ENCODE peak calls at places on chromosomes 3 and 15, in five cellular contexts. One of them, this sample, is unnamed.

GRCh38 chr3:123275691-123276090 is 73.9 kb downstream of the SEC22A start:
- DNase-seq in activated gamma-delta T cell treated with Interleukin-2 at 50 U/mL for 16 hours: no peak
- DNase-seq in cardiac muscle cell: no peak
- DNase-seq in GM18507: no peak
- DNase-seq in astrocyte: peak; percentile 30
- DNase-seq in this sample: no peak

GRCh38 chr15:43126358-43126757 is 7.0 kb upstream of the TMEM62 start:
- DNase-seq in GM18507: no peak
- DNase-seq in cardiac muscle cell: no peak
- DNase-seq in astrocyte: no peak
- DNase-seq in activated gamma-delta T cell treated with Interleukin-2 at 50 U/mL for 16 hours: no peak
- DNase-seq in this sample: no peak

GRCh38 chr15:75659928-75660645 is 12.4 kb downstream of the SNX33 start:
- DNase-seq in GM18507: no peak
- DNase-seq in cardiac muscle cell: no peak
- DNase-seq in activated gamma-delta T cell treated with Interleukin-2 at 50 U/mL for 16 hours: no peak
- DNase-seq in astrocyte: peak; percentile 16
- DNase-seq in this sample: no peak

GRCh38 chr3:149080011-149080698 is 6.2 kb downstream of the HLTF start:
- DNase-seq in astrocyte: peak; percentile 5
- DNase-seq in cardiac muscle cell: peak; percentile 77
- DNase-seq in activated gamma-delta T cell treated with Interleukin-2 at 50 U/mL for 16 hours: no peak
- DNase-seq in GM18507: no peak
- DNase-seq in this sample: no peak

GRCh38 chr15:43209059-43209824 is 11.6 kb downstream of the EPB42 start:
- DNase-seq in cardiac muscle cell: peak; percentile 22
- DNase-seq in GM18507: no peak
- DNase-seq in activated gamma-delta T cell treated with Interleukin-2 at 50 U/mL for 16 hours: no peak
- DNase-seq in astrocyte: no peak
- DNase-seq in this sample: no peak

GRCh38 chr15:69531302-69532027 is 78.8 kb downstream of the RPLP1 start:
- DNase-seq in astrocyte: no peak
- DNase-seq in cardiac muscle cell: no peak
- DNase-seq in activated gamma-delta T cell treated with Interleukin-2 at 50 U/mL for 16 hours: no peak
- DNase-seq in GM18507: no peak
- DNase-seq in this sample: no peak

GRCh38 chr3:56590814-56591213 is 33.8 kb downstream of the CCDC66 start:
- DNase-seq in activated gamma-delta T cell treated with Interleukin-2 at 50 U/mL for 16 hours: no peak
- DNase-seq in GM18507: no peak
- DNase-seq in astrocyte: peak; percentile 69
- DNase-seq in cardiac muscle cell: no peak
- DNase-seq in this sample: no peak

GRCh38 chr3:32797776-32798175 is 20.0 kb upstream of the TRIM71 start:
- DNase-seq in astrocyte: no peak
- DNase-seq in GM18507: no peak
- DNase-seq in activated gamma-delta T cell treated with Interleukin-2 at 50 U/mL for 16 hours: no peak
- DNase-seq in cardiac muscle cell: no peak
- DNase-seq in this sample: no peak

GRCh38 chr3:16456784-16457415 is 56.6 kb downstream of the RFTN1 start:
- DNase-seq in cardiac muscle cell: peak; percentile 74
- DNase-seq in astrocyte: peak; percentile 95
- DNase-seq in activated gamma-delta T cell treated with Interleukin-2 at 50 U/mL for 16 hours: no peak
- DNase-seq in GM18507: no peak
- DNase-seq in this sample: no peak

This sample was measured in GM12892.